ENCODE peak calls at places on chromosomes 4 and X, in five cellular contexts. M is fibroblast of pulmonary artery, C is aorta, W is fibroblast of the aortic adventitia, I is nephron progenitor cell. J is an unnamed sample.

GRCh38 chr4:153499005-153499404 is 32.8 kb downstream of the TMEM131L start:
- DNase-seq in M (no peak), C (peak; percentile 71), W (no peak), I (no peak), J (no peak)

GRCh38 chrX:53317365-53318069 is 36.1 kb upstream of the IQSEC2 start:
- DNase-seq in M (peak; percentile 56), C (peak; percentile 88), W (peak; percentile 57), I (peak; percentile 76), J (peak; percentile 77)

GRCh38 chrX:130916636-130917422 is 13.8 kb upstream of the ENOX2 start:
- DNase-seq in M (peak; percentile 65), C (no peak), W (peak; percentile 72), I (peak; percentile 62), J (peak; percentile 24)

GRCh38 chrX:18931972-18932371 is 51.9 kb downstream of the PHKA2 start:
- DNase-seq in M (peak; percentile 42), C (no peak), W (peak; percentile 41), I (peak; percentile 6), J (no peak)

GRCh38 chrX:33605997-33606396 is 394.6 kb upstream of the DMD start:
- DNase-seq in M (no peak), C (no peak), W (no peak), I (no peak), J (no peak)

GRCh38 chrX:989959-990510 is 222.4 kb downstream of the CRLF2 start:
- DNase-seq in M (peak; percentile 68), C (peak; percentile 86), W (peak; percentile 68), I (peak; percentile 78), J (peak; percentile 56)

GRCh38 chr4:106266201-106266600 is 49.8 kb downstream of the TBCK start:
- DNase-seq in M (peak; percentile 82), C (no peak), W (peak; percentile 78), I (no peak), J (no peak)

GRCh38 chrX:77572322-77572721 is 125.1 kb downstream of the FGF16 start:
- DNase-seq in M (peak; percentile 3), C (no peak), W (no peak), I (no peak), J (no peak)

GRCh38 chr4:56330691-56331090 is 56.6 kb downstream of the AASDH start:
- DNase-seq in M (no peak), C (no peak), W (no peak), I (no peak), J (no peak)

GRCh38 chr4:118417325-118417724 is 64.5 kb upstream of the PRSS12 start:
- DNase-seq in M (no peak), C (no peak), W (peak; percentile 34), I (no peak), J (no peak)

GRCh38 chrX:39645059-39645895 is 452.5 kb downstream of the BCOR start:
- DNase-seq in M (peak; percentile 85), C (peak; percentile 91), W (peak; percentile 85), I (peak; percentile 54), J (no peak)

GRCh38 chr4:75502671-75503070 is 11.5 kb downstream of the RCHY1 start:
- DNase-seq in M (no peak), C (no peak), W (no peak), I (no peak), J (no peak)

GRCh38 chr4:81466841-81467671 is 4.7 kb downstream of the RASGEF1B start:
- DNase-seq in M (peak; percentile 83), C (no peak), W (peak; percentile 79), I (peak; percentile 76), J (peak; percentile 65)